ENCODE peak calls at places on chromosomes 1 and 21, in nine cellular contexts. U is tibial nerve; B is mucosa of descending colon; O is amniotic stem cell; N is GM03348; C is posterior cingulate gyrus; D is CD4-positive, alpha-beta memory T cell; H is HuH-7; P is naive thymus-derived CD8-positive, alpha-beta T cell. W is an unnamed sample.
A peak's percentile ranks its signal among the peaks of the same experiment; 100 is the strongest.

GRCh38 chr1:153349363-153350340 is 1.0 kb upstream of the PGLYRP4 start:
- DNase-seq in O (no peak), B (no peak), N (no peak), U (no peak), P (no peak), C (no peak), D (no peak), H (no peak), W (no peak)

GRCh38 chr1:9724706-9725476 is 73.4 kb downstream of the PIK3CD start:
- DNase-seq in O (no peak), N (peak; percentile 89), C (no peak), U (no peak), H (peak; percentile 93), D (peak; percentile 71), P (peak; percentile 74), B (peak; percentile 76), W (peak; percentile 20)

GRCh38 chr1:207873055-207873890 is 37.7 kb downstream of the CD34 start:
- DNase-seq in U (no peak), H (no peak), C (no peak), D (peak; percentile 35), P (no peak), O (no peak), B (no peak), N (no peak), W (no peak)

GRCh38 chr1:17119744-17120482 is 662 bp upstream of the PADI2 start:
- DNase-seq in P (no peak), B (peak; percentile 57), U (no peak), N (no peak), D (no peak), O (no peak), H (no peak), C (no peak), W (no peak)

GRCh38 chr1:218890436-218890835 is 283.2 kb upstream of the LYPLAL1 start:
- DNase-seq in D (no peak), N (no peak), U (no peak), H (no peak), B (no peak), P (no peak), O (no peak), C (no peak), W (no peak)

GRCh38 chr1:81760487-81761097 is 40.1 kb upstream of the ADGRL2 start:
- DNase-seq in U (no peak), N (peak; percentile 30), D (no peak), C (no peak), H (no peak), B (no peak), P (no peak), O (no peak), W (peak; percentile 3)

GRCh38 chr1:206792939-206793607 is 20.8 kb upstream of the IL10 start:
- DNase-seq in H (no peak), B (no peak), P (no peak), U (no peak), D (no peak), N (no peak), O (no peak), C (no peak), W (no peak)

GRCh38 chr21:18522181-18522771 is 118.7 kb upstream of the TMPRSS15 start:
- DNase-seq in H (no peak), P (no peak), B (no peak), C (no peak), O (no peak), N (no peak), U (no peak), D (no peak), W (no peak)

GRCh38 chr1:41898191-41898713 is 20.5 kb downstream of the HIVEP3 start:
- DNase-seq in B (no peak), C (no peak), P (peak; percentile 82), D (peak; percentile 88), H (no peak), N (peak; percentile 31), U (no peak), O (no peak), W (no peak)

GRCh38 chr1:247332215-247332900 is 691 bp upstream of the ZNF496 start:
- DNase-seq in O (peak; percentile 20), H (peak; percentile 65), D (peak; percentile 43), U (no peak), N (peak; percentile 74), C (no peak), B (peak; percentile 77), P (peak; percentile 64), W (no peak)

GRCh38 chr21:43836616-43837015 is 28.4 kb upstream of the AGPAT3 start:
- DNase-seq in C (no peak), H (no peak), P (no peak), B (no peak), O (no peak), D (no peak), N (no peak), U (no peak), W (no peak)

GRCh38 chr1:153832293-153832692 is 57.1 kb downstream of the SLC27A3 start:
- DNase-seq in N (no peak), C (no peak), U (no peak), H (no peak), P (no peak), B (no peak), D (no peak), O (no peak), W (no peak)